ENCODE peak calls at places on chromosomes 13 and 19, in four cellular contexts. P, G, H and J are unnamed samples.

GRCh38 chr13:96636310-96636709 is 358.0 kb downstream of the OXGR1 start:
- DNase-seq in P (no peak), G (no peak), H (no peak), J (no peak)

GRCh38 chr19:778910-779653 is 18.2 kb upstream of the PTBP1 start:
- DNase-seq in P (peak), G (no peak), H (no peak), J (peak)

GRCh38 chr13:99062593-99062992 is 84.7 kb upstream of the DOCK9 start:
- DNase-seq in P (peak), G (no peak), H (no peak), J (peak)

GRCh38 chr13:84760956-84761355 is 878.7 kb upstream of the SLITRK1 start:
- DNase-seq in P (no peak), G (no peak), H (no peak), J (no peak)

GRCh38 chr19:10835089-10835753 is 791 bp downstream of the TMED1 start:
- DNase-seq in P (no peak), G (no peak), H (no peak), J (no peak)

GRCh38 chr19:35045667-35046300 is 4.3 kb downstream of the HPN start:
- DNase-seq in P (peak), G (no peak), H (peak), J (peak)

GRCh38 chr19:18108897-18109296 is 11.3 kb downstream of the MAST3 start:
- DNase-seq in P (no peak), G (no peak), H (no peak), J (no peak)

GRCh38 chr19:55703790-55704215 is 28.8 kb downstream of the EPN1 start:
- DNase-seq in P (peak), G (no peak), H (peak), J (peak)

GRCh38 chr13:36599641-36600040 is 74.2 kb upstream of the SERTM1 start:
- DNase-seq in P (no peak), G (no peak), H (no peak), J (no peak)

GRCh38 chr19:54554896-54555295 is 18.7 kb upstream of the LILRA2 start:
- DNase-seq in P (no peak), G (no peak), H (no peak), J (no peak)

GRCh38 chr19:47232422-47233211 is 1.6 kb upstream of the BBC3 start:
- DNase-seq in P (peak), G (peak), H (peak), J (peak)

GRCh38 chr13:55038230-55038629 is 2009.6 kb downstream of the OLFM4 start:
- DNase-seq in P (no peak), G (no peak), H (no peak), J (no peak)

GRCh38 chr13:28613562-28613961 is 45.4 kb upstream of the POMP start:
- DNase-seq in P (no peak), G (no peak), H (no peak), J (no peak)

GRCh38 chr19:791605-792360 is 5.5 kb upstream of the PTBP1 start:
- DNase-seq in P (no peak), G (no peak), H (no peak), J (no peak)

GRCh38 chr13:75872970-75873369 is 236.8 kb downstream of the LMO7 start:
- DNase-seq in P (no peak), G (no peak), H (no peak), J (no peak)

GRCh38 chr13:34076943-34077703 is 259.2 kb downstream of the RFC3 start:
- DNase-seq in P (peak), G (no peak), H (no peak), J (peak)

GRCh38 chr13:50798923-50799322 is 44.6 kb downstream of the DLEU7 start:
- DNase-seq in P (peak), G (no peak), H (no peak), J (no peak)

GRCh38 chr13:80437212-80437611 is 96.3 kb upstream of the SPRY2 start:
- DNase-seq in P (no peak), G (no peak), H (no peak), J (no peak)